ENCODE peak calls at places on chromosomes 5 and 9, in nine cellular contexts. N is memory B cell; J is stimulated activated naive CD8-positive, alpha-beta T cell treated with anti-CD3 and anti-CD28 coated beads, Interleukin-15, amount 100 ng/mL, for 72 hours; R is AG09309; P is HS-5; W is globus pallidus; O is NCI-H460; V is GM03348; H is Caco-2. I is an unnamed sample.

GRCh38 chr5:16936150-16937022 is at the start of gene MYO10:
- DNase-seq in N (peak; percentile 6), J (peak; percentile 48), R (peak; percentile 33), P (peak; percentile 72), W (peak; percentile 33), O (peak; percentile 71), V (peak; percentile 97), H (peak; percentile 92), I (peak; percentile 91)

GRCh38 chr5:139783436-139783955 is 12.1 kb upstream of the PSD2 start:
- DNase-seq in N (no peak), J (no peak), R (no peak), P (no peak), W (no peak), O (no peak), V (no peak), H (no peak), I (no peak)

GRCh38 chr5:95962785-95963184 is 1.1 kb upstream of the ELL2 start:
- DNase-seq in N (no peak), J (peak; percentile 9), R (no peak), P (no peak), W (no peak), O (no peak), V (no peak), H (peak; percentile 84), I (no peak)

GRCh38 chr5:154159343-154159742 is 31.2 kb upstream of the GALNT10 start:
- DNase-seq in N (no peak), J (no peak), R (no peak), P (peak; percentile 8), W (no peak), O (no peak), V (peak; percentile 52), H (no peak), I (no peak)

GRCh38 chr9:96230002-96230401 is 72.0 kb downstream of the HSD17B3 start:
- DNase-seq in N (no peak), J (no peak), R (no peak), P (no peak), W (no peak), O (no peak), V (no peak), H (no peak), I (no peak)

GRCh38 chr5:142637871-142638270 is 48.0 kb downstream of the FGF1 start:
- DNase-seq in N (no peak), J (no peak), R (no peak), P (no peak), W (no peak), O (no peak), V (no peak), H (no peak), I (no peak)

GRCh38 chr5:170393235-170393634 is 4.1 kb upstream of the KCNMB1 start:
- DNase-seq in N (no peak), J (peak; percentile 18), R (no peak), P (no peak), W (no peak), O (no peak), V (no peak), H (no peak), I (no peak)

GRCh38 chr9:34610434-34611206 is 1.3 kb downstream of the RPP25L start:
- DNase-seq in N (no peak), J (no peak), R (no peak), P (no peak), W (no peak), O (no peak), V (no peak), H (no peak), I (no peak)

GRCh38 chr9:13064060-13064459 is 215.4 kb downstream of the MPDZ start:
- DNase-seq in N (no peak), J (no peak), R (no peak), P (no peak), W (no peak), O (no peak), V (no peak), H (no peak), I (no peak)

GRCh38 chr5:78653031-78653430 is 4.5 kb upstream of the LHFPL2 start:
- DNase-seq in N (no peak), J (no peak), R (no peak), P (no peak), W (no peak), O (no peak), V (no peak), H (no peak), I (no peak)

GRCh38 chr5:115963566-115963965 is 1.3 kb downstream of the LVRN start:
- DNase-seq in N (no peak), J (no peak), R (no peak), P (no peak), W (no peak), O (no peak), V (no peak), H (no peak), I (no peak)

GRCh38 chr5:54551906-54552305 is 34.3 kb downstream of the SNX18 start:
- DNase-seq in N (no peak), J (no peak), R (no peak), P (no peak), W (peak; percentile 88), O (no peak), V (no peak), H (no peak), I (no peak)

GRCh38 chr5:138032572-138033274 is at the start of gene FAM13B:
- DNase-seq in N (peak; percentile 78), J (peak; percentile 88), R (no peak), P (peak; percentile 46), W (peak; percentile 74), O (peak; percentile 68), V (peak; percentile 97), H (peak; percentile 83), I (peak; percentile 83)